ENCODE peak calls at places on chromosomes 3 and 15, in five cellular contexts. E is glutamatergic neuron, N is BJ, F is MM.1S, D is bronchial epithelial cell. S is an unnamed sample.

GRCh38 chr15:63763476-63764123 is 70.1 kb downstream of the HERC1 start:
- DNase-seq in E (no peak), N (no peak), F (no peak), D (peak; percentile 30), S (no peak)

GRCh38 chr3:35389907-35390306 is 249.4 kb upstream of the ARPP21 start:
- DNase-seq in E (no peak), N (no peak), F (no peak), D (no peak), S (no peak)

GRCh38 chr3:163476179-163476578 is 1602.1 kb downstream of the SI start:
- DNase-seq in E (no peak), N (no peak), F (no peak), D (peak; percentile 10), S (no peak)

GRCh38 chr3:43185656-43186375 is 79.9 kb upstream of the POMGNT2 start:
- DNase-seq in E (no peak), N (peak; percentile 94), F (no peak), D (no peak), S (no peak)

GRCh38 chr3:71062037-71062919 is 521.2 kb downstream of the FOXP1 start:
- DNase-seq in E (no peak), N (no peak), F (no peak), D (peak; percentile 66), S (no peak)

GRCh38 chr3:140756240-140757016 is 78.6 kb downstream of the TRIM42 start:
- DNase-seq in E (no peak), N (no peak), F (peak; percentile 81), D (no peak), S (no peak)

GRCh38 chr3:52388348-52388821 is 56.5 kb downstream of the SEMA3G start:
- DNase-seq in E (peak; percentile 41), N (no peak), F (no peak), D (no peak), S (no peak)

GRCh38 chr15:37100109-37100873 is at the start of gene MEIS2:
- DNase-seq in E (peak; percentile 79), N (peak; percentile 64), F (peak; percentile 79), D (peak; percentile 71), S (peak; percentile 88)

GRCh38 chr3:38598791-38599190 is 50.7 kb downstream of the SCN5A start:
- DNase-seq in E (no peak), N (no peak), F (no peak), D (no peak), S (no peak)

GRCh38 chr3:134838599-134838998 is 43.5 kb downstream of the EPHB1 start:
- DNase-seq in E (no peak), N (no peak), F (peak; percentile 36), D (no peak), S (no peak)

GRCh38 chr15:57345584-57345983 is 30.7 kb upstream of the CGNL1 start:
- DNase-seq in E (no peak), N (no peak), F (no peak), D (no peak), S (peak; percentile 22)

GRCh38 chr15:79932447-79932846 is 35.6 kb upstream of the MTHFS start:
- DNase-seq in E (no peak), N (no peak), F (no peak), D (no peak), S (no peak)

GRCh38 chr15:68696532-68697363 is 118.0 kb downstream of the CORO2B start:
- DNase-seq in E (no peak), N (no peak), F (no peak), D (no peak), S (no peak)

GRCh38 chr15:77541421-77542181 is 91.1 kb downstream of the LINGO1 start:
- DNase-seq in E (no peak), N (no peak), F (no peak), D (no peak), S (no peak)

GRCh38 chr3:186618318-186618938 is 5.6 kb downstream of the AHSG start:
- DNase-seq in E (no peak), N (no peak), F (no peak), D (no peak), S (no peak)